ENCODE peak calls at places on chromosomes 5 and 9, in five cellular contexts. E is lower leg skin, X is D721Med, F is body of pancreas, I is heart left ventricle. U is an unnamed sample.
A peak's percentile ranks its signal among the peaks of the same experiment; 100 is the strongest.

GRCh38 chr9:105976257-105976656 is 281.9 kb downstream of the TMEM38B start:
- DNase-seq in E (no peak), X (no peak), F (no peak), I (no peak), U (no peak)

GRCh38 chr9:129895376-129896268 is 60.4 kb downstream of the USP20 start:
- DNase-seq in E (no peak), X (no peak), F (no peak), I (no peak), U (no peak)

GRCh38 chr5:168315416-168315990 is 24.1 kb downstream of the WWC1 start:
- DNase-seq in E (no peak), X (no peak), F (no peak), I (no peak), U (no peak)

GRCh38 chr5:7927466-7928375 is 58.8 kb downstream of the MTRR start:
- DNase-seq in E (no peak), X (peak; percentile 20), F (peak; percentile 64), I (peak; percentile 18), U (no peak)

GRCh38 chr9:129497064-129497836 is 123.7 kb downstream of the C9orf50 start:
- DNase-seq in E (no peak), X (no peak), F (peak; percentile 64), I (peak; percentile 54), U (no peak)

GRCh38 chr5:14186132-14186830 is 43.1 kb downstream of the TRIO start:
- DNase-seq in E (no peak), X (no peak), F (no peak), I (no peak), U (no peak)

GRCh38 chr9:3224931-3225330 is 300.9 kb downstream of the RFX3 start:
- DNase-seq in E (no peak), X (no peak), F (no peak), I (no peak), U (no peak)

GRCh38 chr9:117344892-117345660 is 69.8 kb downstream of the ASTN2 start:
- DNase-seq in E (no peak), X (peak; percentile 28), F (no peak), I (no peak), U (no peak)

GRCh38 chr5:95130951-95131350 is 153.9 kb downstream of the MCTP1 start:
- DNase-seq in E (no peak), X (no peak), F (no peak), I (peak; percentile 30), U (no peak)

GRCh38 chr5:14659821-14660607 is 4.5 kb upstream of the OTULIN start:
- DNase-seq in E (no peak), X (no peak), F (no peak), I (no peak), U (no peak)

GRCh38 chr5:157915638-157916037 is 56.7 kb upstream of the CLINT1 start:
- DNase-seq in E (peak; percentile 86), X (no peak), F (peak; percentile 90), I (peak; percentile 96), U (no peak)

GRCh38 chr9:132214027-132214622 is 52.3 kb downstream of the NTNG2 start:
- DNase-seq in E (no peak), X (no peak), F (peak; percentile 82), I (peak; percentile 86), U (peak; percentile 39)

GRCh38 chr5:66621146-66621545 is 25.0 kb downstream of the MAST4 start:
- DNase-seq in E (no peak), X (no peak), F (no peak), I (no peak), U (no peak)

GRCh38 chr9:86287013-86287412 is 4.7 kb upstream of the ISCA1 start:
- DNase-seq in E (no peak), X (no peak), F (no peak), I (no peak), U (no peak)

GRCh38 chr9:81557957-81558791 is 131.2 kb downstream of the TLE1 start:
- DNase-seq in E (no peak), X (no peak), F (peak; percentile 46), I (no peak), U (no peak)

GRCh38 chr9:112104401-112104800 is 70.7 kb downstream of the SUSD1 start:
- DNase-seq in E (no peak), X (no peak), F (no peak), I (no peak), U (no peak)

GRCh38 chr9:94945191-94946144 is 219.0 kb downstream of the AOPEP start:
- DNase-seq in E (peak; percentile 87), X (no peak), F (no peak), I (peak; percentile 70), U (peak; percentile 44)

GRCh38 chr5:219492-219891 is 1.4 kb downstream of the SDHA start:
- DNase-seq in E (no peak), X (no peak), F (no peak), I (no peak), U (no peak)

GRCh38 chr9:70639853-70640814 is 225.7 kb upstream of the KLF9 start:
- DNase-seq in E (no peak), X (no peak), F (no peak), I (no peak), U (no peak)

GRCh38 chr5:25553082-25553481 is 908.3 kb upstream of the CDH10 start:
- DNase-seq in E (no peak), X (no peak), F (no peak), I (no peak), U (no peak)

GRCh38 chr5:135230326-135230925 is 168.6 kb downstream of the MACROH2A1 start:
- DNase-seq in E (no peak), X (no peak), F (no peak), I (no peak), U (no peak)

GRCh38 chr5:17172801-17173200 is 44.6 kb upstream of the BASP1 start:
- DNase-seq in E (no peak), X (no peak), F (no peak), I (no peak), U (no peak)

GRCh38 chr5:17167171-17167891 is 50.1 kb upstream of the BASP1 start:
- DNase-seq in E (no peak), X (no peak), F (no peak), I (no peak), U (no peak)

GRCh38 chr5:17169507-17169906 is 47.9 kb upstream of the BASP1 start:
- DNase-seq in E (no peak), X (no peak), F (no peak), I (no peak), U (no peak)
- TF ChIP-seq CTCF in E (no peak), X (no peak), F (no peak), I (no peak), U (no peak)

GRCh38 chr5:64229163-64229774 is 63.6 kb downstream of the RNF180 start:
- DNase-seq in E (no peak), X (peak; percentile 39), F (no peak), I (no peak), U (no peak)
- TF ChIP-seq CTCF in E (no peak), X (peak; percentile 73), F (peak; percentile 50), I (peak; percentile 51), U (no peak)

GRCh38 chr9:21994996-21995651 is 533 bp downstream of the CDKN2B-AS1 start:
- DNase-seq in E (peak; percentile 93), X (no peak), F (peak; percentile 55), I (peak; percentile 76), U (no peak)

GRCh38 chr9:21994526-21994995 is at the start of gene CDKN2B-AS1:
- DNase-seq in E (no peak), X (no peak), F (peak; percentile 36), I (peak; percentile 47), U (no peak)

GRCh38 chr9:21993007-21993406 is 1.2 kb downstream of the CDKN2A start:
- DNase-seq in E (no peak), X (no peak), F (no peak), I (no peak), U (no peak)

GRCh38 chr9:21995652-21996275 is 1.2 kb downstream of the CDKN2B-AS1 start:
- DNase-seq in E (peak; percentile 88), X (no peak), F (peak; percentile 38), I (peak; percentile 40), U (no peak)

GRCh38 chr9:21993893-21994525 is at the start of gene CDKN2A:
- DNase-seq in E (no peak), X (no peak), F (no peak), I (peak; percentile 23), U (no peak)
- TF ChIP-seq CTCF in E (no peak), X (no peak), F (no peak), I (no peak), U (no peak)

DNA sequence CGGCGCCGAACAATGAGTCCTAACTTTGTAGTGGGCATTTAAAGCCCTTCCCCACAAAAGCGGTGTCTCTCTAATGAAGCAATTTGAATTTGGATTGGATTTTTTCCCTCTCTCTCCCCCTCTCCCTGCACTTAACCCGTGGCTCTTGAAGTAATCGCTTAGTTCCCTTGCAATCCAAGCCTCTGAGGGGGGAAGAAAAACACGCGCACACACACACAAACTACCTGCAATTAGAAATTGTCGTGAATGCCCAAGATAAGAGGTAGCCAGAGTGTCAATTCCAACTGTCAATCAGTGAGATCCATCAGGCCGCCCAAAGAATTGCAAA is 1.2 kb downstream of the LHX6 start:
- DNase-seq in E (no peak), X (no peak), F (no peak), I (no peak), U (no peak)
- TF ChIP-seq CTCF in E (no peak), X (no peak), F (no peak), I (no peak), U (no peak)

DNA sequence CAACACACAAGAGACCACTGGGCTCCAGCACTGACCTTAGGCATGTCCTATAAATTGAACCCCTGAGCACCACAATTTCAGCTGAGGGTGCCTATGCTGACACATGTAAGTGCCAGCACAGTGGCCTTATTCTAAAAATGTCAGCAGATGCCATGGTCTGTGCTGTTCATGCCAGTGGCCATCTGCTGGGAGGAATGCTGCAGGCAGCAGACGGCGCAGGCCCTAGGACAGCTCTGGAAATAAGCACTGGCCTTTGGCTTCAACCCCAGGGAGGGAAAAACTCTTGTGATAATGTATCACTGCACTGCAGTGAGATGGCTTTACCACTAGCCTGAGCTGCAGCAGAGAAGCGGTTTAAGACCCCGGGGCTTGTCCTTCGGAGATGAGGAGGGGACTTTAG is 98.5 kb downstream of the SYK start:
- DNase-seq in E (peak; percentile 42), X (no peak), F (no peak), I (peak; percentile 51), U (no peak)
- TF ChIP-seq CTCF in E (no peak), X (no peak), F (no peak), I (peak; percentile 66), U (no peak)

DNA sequence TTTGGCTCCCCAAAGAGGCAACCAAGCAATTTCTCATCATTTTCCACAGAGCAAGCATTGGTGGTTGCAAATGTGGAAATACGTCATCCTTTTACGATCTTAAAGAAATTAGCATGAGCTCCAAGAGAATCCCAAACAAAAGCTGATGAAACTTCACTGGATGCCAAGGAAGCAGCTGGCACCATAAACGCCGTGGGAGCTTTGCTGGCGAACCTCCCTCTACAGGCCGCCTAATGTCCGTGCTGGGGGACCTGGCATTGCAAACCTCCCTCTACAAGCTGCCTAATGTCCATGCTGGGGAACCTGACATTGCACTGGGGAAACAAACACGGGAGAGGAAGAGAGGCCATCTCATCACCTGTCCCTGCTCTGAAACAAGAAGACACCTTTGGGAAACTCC is 432.3 kb downstream of the ACTL7B start:
- DNase-seq in E (no peak), X (no peak), F (no peak), I (no peak), U (no peak)
- TF ChIP-seq CTCF in E (no peak), X (no peak), F (no peak), I (no peak), U (no peak)

DNA sequence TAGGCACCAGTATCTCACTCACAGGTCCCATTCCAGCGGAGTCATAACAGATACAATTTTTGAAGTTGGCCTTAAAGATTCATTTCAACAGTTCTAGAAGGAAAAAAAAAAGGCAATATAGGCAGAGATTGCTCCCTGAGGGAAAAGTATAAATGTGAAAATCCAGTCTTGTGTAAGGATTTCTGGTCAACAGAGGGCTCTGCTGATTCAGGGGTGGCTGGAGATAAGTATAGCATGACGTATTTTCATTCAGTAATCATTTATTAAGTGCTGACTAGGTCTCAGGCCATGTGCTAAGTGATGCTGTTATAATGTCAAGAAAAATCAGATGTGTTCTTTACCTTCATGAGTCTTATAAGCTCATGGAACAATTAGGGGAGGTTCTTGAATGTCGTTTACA is 377.3 kb upstream of the MEF2C start:
- DNase-seq in E (no peak), X (no peak), F (no peak), I (no peak), U (no peak)
- TF ChIP-seq CTCF in E (no peak), X (no peak), F (no peak), I (no peak), U (no peak)

U was measured in omental fat pad.